ENCODE peak calls at places on chromosomes 12 and 14, in eight cellular contexts. V is testis, F is thyroid gland, Q is suprapubic skin, O is IMR-90, M is A549, J is body of pancreas, I is adrenal gland. U is an unnamed sample. For H3K4me1, the result is how much of the 10 kb centered on the place peaks cover.

GRCh38 chr12:42128327-42128726 is 16.3 kb downstream of the GXYLT1 start:
- DNase-seq in F (no peak), I (no peak), J (no peak), V (no peak), M (no peak), O (peak), Q (no peak), U (no peak)

GRCh38 chr14:88493392-88494185 is 61.2 kb downstream of the PTPN21 start:
- DNase-seq in V (peak), I (no peak), J (no peak), Q (no peak), O (no peak), M (no peak), F (no peak), U (no peak)

GRCh38 chr12:90922068-90922743 is 32.8 kb downstream of the CCER1 start:
- DNase-seq in I (no peak), M (no peak), V (no peak), Q (no peak), J (no peak), O (peak), F (no peak), U (no peak)

GRCh38 chr14:30608533-30609006 is 13.5 kb upstream of the SCFD1 start:
- DNase-seq in M (peak), V (no peak), J (no peak), F (no peak), Q (no peak), O (peak), I (no peak), U (no peak)

GRCh38 chr12:107537464-107538119 is 148.0 kb upstream of the PWP1 start:
- DNase-seq in F (no peak), Q (no peak), V (no peak), M (no peak), O (no peak), I (no peak), J (no peak), U (no peak)

GRCh38 chr14:63853831-63854293 is 1.1 kb downstream of the SYNE2 start:
- DNase-seq in I (peak), M (peak), Q (peak), J (peak), O (peak), F (peak), V (peak), U (peak)

GRCh38 chr14:58824106-58824505 is 186.3 kb downstream of the DACT1 start:
- DNase-seq in O (peak), V (no peak), F (no peak), J (no peak), I (no peak), M (no peak), Q (no peak), U (no peak)

GRCh38 chr12:77734489-77734888 is 96.2 kb upstream of the NAV3 start:
- DNase-seq in M (no peak), J (no peak), O (peak), V (no peak), Q (no peak), F (no peak), I (peak), U (no peak)

GRCh38 chr12:54891717-54892478 is 37.6 kb downstream of the MUCL1 start:
- DNase-seq in F (no peak), V (no peak), I (no peak), O (no peak), M (peak), Q (no peak), J (no peak), U (peak)

GRCh38 chr14:75630695-75631452 is 29.8 kb downstream of the ERG28 start:
- DNase-seq in M (no peak), O (no peak), J (no peak), I (no peak), V (no peak), Q (no peak), F (peak), U (no peak)

GRCh38 chr14:106586098-106586704 is 1059.8 kb downstream of the TMEM121 start:
- DNase-seq in O (no peak), V (peak), M (peak), Q (no peak), F (no peak), J (peak), I (no peak), U (no peak)

GRCh38 chr12:53053223-53054111 is 3.6 kb downstream of the TNS2 start:
- DNase-seq in M (peak), Q (peak), I (peak), J (peak), O (no peak), V (peak), F (peak), U (peak)

GRCh38 chr12:109878749-109879148 is 1.6 kb downstream of the GLTP start:
- DNase-seq in Q (no peak), M (no peak), J (no peak), V (no peak), O (no peak), F (no peak), I (no peak), U (no peak)

GRCh38 chr12:45469902-45470301 is 254.0 kb downstream of the ANO6 start:
- DNase-seq in J (no peak), F (no peak), Q (no peak), O (no peak), V (no peak), M (no peak), I (no peak), U (no peak)

GRCh38 chr12:80154261-80154660 is 54.9 kb downstream of the OTOGL start:
- DNase-seq in F (no peak), I (no peak), V (no peak), O (peak), M (peak), J (no peak), Q (no peak), U (no peak)

GRCh38 chr12:102484017-102484731 is 3.8 kb upstream of the IGF1 start:
- DNase-seq in Q (peak), O (peak), M (peak), F (peak), I (peak), V (peak), J (peak), U (peak)

GRCh38 chr14:64723691-64724577 is 19.7 kb downstream of the PLEKHG3 start:
- DNase-seq in Q (no peak), M (no peak), F (peak), J (no peak), V (no peak), O (no peak), I (no peak), U (no peak)

GRCh38 chr14:89277229-89277628 is 139.8 kb downstream of the FOXN3 start:
- DNase-seq in M (no peak), J (no peak), V (no peak), Q (no peak), O (no peak), I (no peak), F (no peak), U (no peak)

GRCh38 chr14:22084393-22085281 is 411.0 kb upstream of the OR4E1 start:
- DNase-seq in F (no peak), J (no peak), Q (no peak), I (no peak), M (peak), O (peak), V (peak), U (no peak)

GRCh38 chr14:102155150-102155549 is 15.5 kb downstream of the WDR20 start:
- DNase-seq in V (no peak), I (no peak), M (no peak), O (peak), F (no peak), J (no peak), Q (no peak), U (no peak)

GRCh38 chr14:37888234-37888633 is 292.8 kb downstream of the TTC6 start:
- DNase-seq in I (no peak), Q (no peak), V (no peak), O (no peak), J (no peak), F (no peak), M (no peak), U (no peak)

GRCh38 chr12:94649349-94650142 is 811 bp downstream of the TMCC3 start:
- DNase-seq in Q (peak), J (peak), V (peak), F (peak), I (peak), O (peak), M (peak), U (peak)

GRCh38 chr12:75766263-75767160 is 255.1 kb upstream of the KRR1 start:
- DNase-seq in V (no peak), I (peak), M (peak), J (no peak), F (peak), O (peak), Q (no peak), U (no peak)

GRCh38 chr14:102761206-102761605 is 16.0 kb upstream of the TRAF3 start:
- DNase-seq in J (no peak), M (no peak), V (no peak), O (no peak), Q (no peak), F (no peak), I (no peak), U (no peak)

GRCh38 chr12:113048716-113049127 is 7.8 kb upstream of the DTX1 start:
- DNase-seq in M (peak), O (peak), Q (no peak), J (peak), F (peak), V (peak), I (peak), U (no peak)

GRCh38 chr14:104245075-104245474 is 106.7 kb downstream of the KIF26A start:
- DNase-seq in J (peak), V (no peak), M (no peak), O (no peak), F (no peak), Q (no peak), I (no peak), U (no peak)

GRCh38 chr12:52903855-52904508 is 894 bp downstream of the KRT8 start:
- DNase-seq in O (no peak), I (peak), M (peak), F (peak), J (peak), V (peak), Q (no peak), U (peak)

DNA sequence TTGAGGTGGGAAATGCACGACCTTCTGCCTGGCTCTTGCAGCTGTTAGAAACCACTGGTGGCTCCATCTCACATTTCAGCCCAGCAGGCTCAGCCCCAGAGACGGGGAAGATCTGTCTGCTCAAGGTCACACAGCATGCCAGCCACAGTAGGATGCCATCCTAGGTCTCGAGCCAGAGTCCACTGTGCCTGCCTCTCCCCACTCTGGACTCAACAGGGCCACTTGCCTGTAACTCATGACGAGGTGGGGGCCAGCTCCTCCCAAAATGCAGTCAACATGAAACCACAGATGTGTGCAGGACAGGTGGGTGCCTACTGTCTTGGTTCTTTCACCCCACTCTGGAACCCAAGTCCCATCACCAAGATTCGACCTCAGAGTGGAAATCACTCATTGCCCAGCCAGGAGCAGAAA is 23.2 kb downstream of the BCL11B start:
- DNase-seq in F (no peak), I (no peak), J (no peak), Q (no peak), V (no peak), M (no peak), O (no peak), U (no peak)
- H3K4me1 ChIP-seq in F (under half), I (under half), J (under half), Q (half or more), V (under half), M (under half), O (under half), U (under half)

GRCh38 chr14:105400016-105400415 is 1.7 kb downstream of the TEX22 start:
- DNase-seq in M (no peak), J (no peak), V (no peak), Q (no peak), F (no peak), O (no peak), I (no peak), U (no peak)

GRCh38 chr14:105398726-105399440 is 545 bp downstream of the TEX22 start:
- DNase-seq in I (no peak), F (no peak), M (peak), V (no peak), O (peak), Q (no peak), J (no peak), U (no peak)

GRCh38 chr14:105397350-105397931 is 897 bp upstream of the TEX22 start:
- DNase-seq in Q (no peak), V (no peak), I (peak), J (no peak), F (no peak), O (no peak), M (no peak), U (peak)

GRCh38 chr14:105399441-105399775 is 1.1 kb downstream of the TEX22 start:
- DNase-seq in V (no peak), F (no peak), M (no peak), I (no peak), Q (no peak), J (no peak), O (no peak), U (peak)

DNA sequence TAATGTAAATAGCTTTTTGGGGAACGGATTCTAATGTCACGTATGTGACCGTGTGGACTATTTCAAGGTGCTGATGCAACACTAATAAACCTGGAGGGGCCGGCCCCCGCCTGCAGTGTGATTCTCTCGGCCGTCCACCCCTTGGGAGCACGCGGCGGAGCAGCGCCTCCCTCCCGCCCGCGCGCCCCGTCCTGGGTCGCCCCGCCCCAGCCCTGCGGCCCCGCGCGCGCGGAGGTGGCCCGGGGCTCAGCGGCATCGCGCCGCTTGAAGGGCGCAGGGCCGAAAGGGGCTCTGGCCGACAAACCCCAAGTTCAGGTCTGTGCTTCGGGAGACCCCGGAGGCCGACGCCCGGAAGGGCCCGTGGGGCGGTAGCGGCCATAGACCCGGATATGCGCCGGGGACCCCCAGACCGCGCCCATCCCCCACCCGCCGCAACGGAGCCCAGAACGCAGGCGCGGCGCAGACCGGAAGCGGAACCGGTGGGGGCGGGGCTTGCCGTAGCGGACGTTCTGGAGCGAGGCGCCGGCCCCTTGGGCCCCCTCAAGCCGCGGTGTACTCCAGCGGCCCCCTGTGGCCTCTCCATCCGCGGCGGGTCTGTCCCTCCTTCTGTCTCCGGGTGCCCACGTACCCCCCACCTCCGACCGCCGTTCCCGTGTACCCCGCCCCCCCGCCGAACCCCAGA is at the start of gene TEX22:
- DNase-seq in Q (peak), F (peak), J (peak), I (peak), M (peak), V (peak), O (peak), U (peak)
- TF ChIP-seq POLR2A in Q (no peak), F (peak), J (peak), I (no peak), M (peak), V (no peak), O (peak), U (peak)

GRCh38 chr14:81312289-81312876 is 87.7 kb downstream of the STON2 start:
- DNase-seq in F (no peak), Q (no peak), M (no peak), O (no peak), I (no peak), V (no peak), J (no peak), U (no peak)
- H3K4me1 ChIP-seq in F (under half), Q (under half), M (under half), O (under half), I (under half), V (under half), J (under half), U (under half)

GRCh38 chr12:40156031-40156764 is 50.3 kb upstream of the SLC2A13 start:
- DNase-seq in O (no peak), V (no peak), F (peak), J (no peak), Q (no peak), M (no peak), I (no peak), U (no peak)
- TF ChIP-seq POLR2A in O (no peak), V (no peak), F (no peak), J (no peak), Q (no peak), M (no peak), I (no peak), U (no peak)

GRCh38 chr12:65646127-65646643 is 178.1 kb upstream of the HMGA2 start:
- DNase-seq in Q (no peak), J (no peak), I (no peak), O (no peak), V (peak), F (no peak), M (no peak), U (no peak)
- H3K4me1 ChIP-seq in Q (under half), J (under half), I (under half), O (under half), V (under half), F (under half), M (under half), U (under half)

DNA sequence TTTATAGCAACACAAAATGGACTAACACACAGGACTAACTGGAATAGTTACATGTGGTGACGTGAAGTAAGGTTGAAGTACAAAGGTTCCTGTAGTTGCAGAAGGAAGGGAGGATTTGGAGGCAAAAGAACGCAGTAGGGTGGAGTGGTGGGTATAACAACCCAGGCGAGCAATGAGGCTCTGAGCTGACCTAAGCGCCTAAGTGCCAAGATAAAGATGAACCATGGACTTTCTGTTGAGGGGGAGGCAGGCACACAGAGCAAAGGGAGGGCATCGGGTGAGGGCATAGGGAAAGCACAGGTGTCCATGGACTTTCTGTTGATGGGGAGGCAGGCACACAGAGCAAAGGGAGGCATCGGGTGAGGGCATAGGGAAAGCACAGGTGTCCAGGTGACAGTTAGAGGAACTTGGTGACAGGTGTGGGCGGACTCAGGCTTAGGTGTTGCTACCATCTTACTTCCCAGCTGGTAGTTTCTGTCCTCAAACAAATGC is 15.2 kb downstream of the SCNN1A start:
- DNase-seq in I (no peak), F (no peak), Q (no peak), O (no peak), M (no peak), J (no peak), V (no peak), U (peak)
- TF ChIP-seq POLR2A in I (no peak), F (no peak), Q (no peak), O (no peak), M (no peak), J (no peak), V (no peak), U (peak)

GRCh38 chr14:100844082-100844408 is 18.1 kb downstream of the MEG3 start:
- DNase-seq in M (no peak), O (no peak), F (no peak), J (no peak), V (no peak), I (no peak), Q (no peak), U (no peak)
- H3K4me1 ChIP-seq in M (under half), O (under half), F (under half), J (under half), V (under half), I (under half), Q (under half), U (under half)

GRCh38 chr12:128823216-128823915 is 392 bp downstream of the SLC15A4 start:
- DNase-seq in I (peak), M (no peak), J (no peak), V (peak), O (no peak), Q (peak), F (peak), U (peak)
- TF ChIP-seq POLR2A in I (no peak), M (peak), J (no peak), V (no peak), O (no peak), Q (no peak), F (no peak), U (no peak)

GRCh38 chr12:49956663-49957569 is 4.8 kb upstream of the AQP5 start:
- DNase-seq in I (no peak), M (no peak), J (no peak), V (no peak), O (no peak), F (peak), Q (no peak), U (no peak)
- H3K4me1 ChIP-seq in I (under half), M (under half), J (under half), V (under half), O (under half), F (under half), Q (under half), U (under half)

U was measured in right lobe of liver.